ENCODE peak calls at places on chromosome 2, in four cellular contexts. B is neural progenitor cell, K is cardiac muscle cell, G is WERI-Rb-1. X is an unnamed sample.
A peak's percentile ranks its signal among the peaks of the same experiment; 100 is the strongest.

GRCh38 chr2:119049968-119050657 is 108.1 kb downstream of the MARCO start:
- DNase-seq in B (peak; percentile 12), K (peak; percentile 58), G (peak; percentile 71), X (peak; percentile 47)

GRCh38 chr2:170282851-170283250 is 104.9 kb downstream of the MYO3B start:
- DNase-seq in B (peak; percentile 29), K (no peak), G (no peak), X (no peak)

GRCh38 chr2:216918088-216918680 is 58.3 kb upstream of the TNP1 start:
- DNase-seq in B (no peak), K (peak; percentile 41), G (no peak), X (no peak)

GRCh38 chr2:134253117-134253704 is 661 bp upstream of the MGAT5 start:
- DNase-seq in B (no peak), K (no peak), G (no peak), X (no peak)

GRCh38 chr2:237532225-237532624 is 34.1 kb upstream of the PRLH start:
- DNase-seq in B (no peak), K (no peak), G (no peak), X (no peak)

GRCh38 chr2:230784840-230785239 is 72.2 kb downstream of the CAB39 start:
- DNase-seq in B (no peak), K (peak; percentile 37), G (no peak), X (no peak)

GRCh38 chr2:236939271-236939670 is 146.4 kb upstream of the COPS8 start:
- DNase-seq in B (no peak), K (no peak), G (no peak), X (no peak)

GRCh38 chr2:240567137-240567871 is 980 bp upstream of the RNPEPL1 start:
- DNase-seq in B (no peak), K (no peak), G (peak; percentile 8), X (no peak)

GRCh38 chr2:223524066-223524465 is 78.1 kb downstream of the SCG2 start:
- DNase-seq in B (no peak), K (no peak), G (no peak), X (no peak)

GRCh38 chr2:9235388-9236344 is 29.1 kb downstream of the ASAP2 start:
- DNase-seq in B (no peak), K (peak; percentile 66), G (no peak), X (peak; percentile 85)

GRCh38 chr2:128593518-128594272 is 275.0 kb upstream of the HS6ST1 start:
- DNase-seq in B (peak; percentile 55), K (peak; percentile 77), G (peak; percentile 55), X (peak; percentile 82)

GRCh38 chr2:20992201-20992711 is 51.6 kb downstream of the APOB start:
- DNase-seq in B (no peak), K (peak; percentile 6), G (no peak), X (no peak)

GRCh38 chr2:120617055-120617454 is 118.6 kb upstream of the GLI2 start:
- DNase-seq in B (no peak), K (no peak), G (no peak), X (no peak)

GRCh38 chr2:232415138-232415690 is 8.6 kb downstream of the ALPG start:
- DNase-seq in B (no peak), K (no peak), G (no peak), X (no peak)

GRCh38 chr2:18777250-18777812 is 188.0 kb upstream of the NT5C1B start:
- DNase-seq in B (peak; percentile 91), K (no peak), G (peak; percentile 14), X (no peak)

GRCh38 chr2:196598412-196598811 is 41.1 kb upstream of the CCDC150 start:
- DNase-seq in B (no peak), K (no peak), G (no peak), X (no peak)

GRCh38 chr2:9335322-9335754 is 88.0 kb downstream of the ITGB1BP1 start:
- DNase-seq in B (no peak), K (no peak), G (no peak), X (no peak)

GRCh38 chr2:152715854-152716428 is 1.3 kb downstream of the PRPF40A start:
- DNase-seq in B (peak; percentile 73), K (peak; percentile 21), G (peak; percentile 53), X (peak; percentile 47)

GRCh38 chr2:16621348-16621747 is 44.3 kb downstream of the CYRIA start:
- DNase-seq in B (no peak), K (peak; percentile 35), G (no peak), X (no peak)

GRCh38 chr2:16038586-16038985 is 98.2 kb downstream of the MYCN start:
- DNase-seq in B (no peak), K (no peak), G (peak; percentile 46), X (peak; percentile 100)

GRCh38 chr2:159150208-159150607 is 136.3 kb downstream of the WDSUB1 start:
- DNase-seq in B (peak; percentile 41), K (peak; percentile 26), G (no peak), X (no peak)

GRCh38 chr2:147487286-147487979 is 357.4 kb upstream of the ACVR2A start:
- DNase-seq in B (peak; percentile 34), K (no peak), G (no peak), X (no peak)

GRCh38 chr2:189444322-189444721 is 3.0 kb downstream of the WDR75 start:
- DNase-seq in B (no peak), K (no peak), G (no peak), X (no peak)

GRCh38 chr2:55771612-55772011 is 78.0 kb upstream of the PNPT1 start:
- DNase-seq in B (peak; percentile 8), K (peak; percentile 69), G (no peak), X (peak; percentile 32)

DNA sequence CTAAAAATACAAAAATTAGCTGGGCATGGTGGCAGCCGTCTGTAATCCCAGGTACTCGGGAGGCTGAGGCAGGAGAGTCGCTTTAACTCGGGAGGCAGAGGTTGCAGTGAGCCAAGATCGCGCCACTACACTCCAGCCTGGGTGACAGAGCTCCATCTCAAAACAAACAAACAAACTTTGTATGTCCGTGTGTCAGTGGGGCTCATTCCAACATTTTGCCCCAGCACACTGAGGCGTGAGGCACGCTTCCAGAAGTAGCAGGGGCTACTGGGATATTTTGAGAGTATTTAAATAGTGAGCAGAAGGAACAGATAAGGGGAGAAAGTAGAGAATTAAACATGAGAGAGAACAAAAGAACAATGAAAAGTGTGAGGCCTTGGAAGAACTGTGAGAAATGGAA is 83.3 kb upstream of the TANK start:
- DNase-seq in B (no peak), K (no peak), G (no peak), X (no peak)
- H3K27ac ChIP-seq in B (no peak overlapping the region), K (no peak overlapping the region), G (no peak overlapping the region), X (peak overlapping the region; percentile 18)

GRCh38 chr2:176123483-176123843 is 944 bp downstream of the HOXD9 start:
- DNase-seq in B (no peak), K (no peak), G (no peak), X (no peak)

GRCh38 chr2:176120369-176121307 is 1.9 kb upstream of the HOXD9 start:
- DNase-seq in B (no peak), K (no peak), G (no peak), X (no peak)

GRCh38 chr2:176122633-176123482 is at the start of gene HOXD9:
- DNase-seq in B (peak; percentile 67), K (no peak), G (peak; percentile 61), X (peak; percentile 77)

GRCh38 chr2:176122266-176122632 is 270 bp upstream of the HOXD9 start:
- DNase-seq in B (peak; percentile 65), K (no peak), G (no peak), X (peak; percentile 48)

DNA sequence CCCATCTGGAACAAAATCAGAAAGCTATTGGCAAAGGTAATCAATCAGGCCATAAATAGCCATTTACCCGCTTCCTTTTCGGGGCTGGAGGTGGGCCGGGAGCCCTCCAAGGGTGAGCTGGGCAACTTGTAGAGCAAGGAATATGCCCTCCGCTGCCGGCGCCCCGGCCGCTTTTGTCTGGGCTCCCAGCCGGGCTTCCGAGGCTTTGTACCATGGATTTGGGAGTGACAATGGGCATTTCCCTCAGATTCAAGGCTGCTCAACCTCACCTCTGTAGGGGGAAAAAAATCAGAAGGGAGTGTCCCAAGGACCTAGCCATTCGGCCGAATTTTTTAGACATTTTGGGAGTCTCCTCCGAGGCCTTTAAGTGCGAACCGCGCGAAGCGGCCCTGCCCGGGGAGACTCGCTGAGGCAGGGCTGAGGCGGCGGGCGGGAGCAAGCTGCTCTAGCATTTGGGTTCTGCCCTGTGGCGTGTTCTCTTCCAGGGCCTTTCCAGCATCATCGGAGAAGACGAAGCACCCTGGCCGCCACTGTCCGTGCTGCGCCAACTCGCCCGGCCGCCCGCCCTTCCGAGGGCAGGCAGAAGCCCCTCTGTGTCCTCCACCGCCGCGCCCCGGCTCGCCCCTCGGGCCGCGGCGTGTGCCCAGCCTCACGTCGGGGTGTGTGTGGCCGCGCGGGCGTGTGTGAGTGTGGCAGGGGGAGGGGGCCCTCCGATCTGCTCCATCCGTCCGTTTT is 975 bp upstream of the HOXD9 start:
- DNase-seq in B (no peak), K (no peak), G (no peak), X (no peak)
- H3K36me3 ChIP-seq in B (no peaks in the 10 kb centered on the region), K (no peaks in the 10 kb centered on the region), G (no peaks in the 10 kb centered on the region), X (no peaks in the 10 kb centered on the region)

DNA sequence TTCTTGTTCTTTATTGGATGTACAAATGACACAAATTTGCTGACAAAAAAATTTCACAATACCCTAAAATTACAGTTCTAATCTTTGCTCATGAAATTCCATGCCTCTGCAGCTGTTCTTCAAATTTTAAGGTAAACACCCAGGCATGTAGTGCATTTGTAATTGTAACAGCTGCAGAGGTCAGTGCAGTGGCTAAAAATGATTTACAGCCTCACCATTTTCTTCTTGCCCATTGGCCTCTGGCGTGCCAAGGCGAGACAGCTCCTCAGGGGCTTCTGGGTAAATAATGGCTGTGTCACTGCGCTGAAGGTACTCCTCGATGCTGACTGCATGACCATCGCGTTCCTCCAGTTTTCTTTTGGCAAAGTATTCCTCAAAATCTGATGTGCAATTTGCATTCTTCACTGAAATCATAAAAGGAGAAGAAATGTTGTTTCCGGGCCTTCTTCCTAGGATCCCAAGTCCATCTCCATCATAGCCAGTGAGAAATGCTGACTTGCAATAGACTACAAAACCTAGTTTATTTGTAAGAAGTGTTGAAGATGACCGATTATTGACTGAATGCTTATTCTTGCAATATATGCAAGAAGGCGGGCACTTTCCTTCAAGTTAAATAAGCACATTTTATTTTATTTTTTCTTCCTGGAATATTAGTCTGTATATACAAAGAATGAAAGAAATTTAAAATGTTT is 115.2 kb downstream of the ZEB2 start:
- DNase-seq in B (no peak), K (no peak), G (no peak), X (peak; percentile 90)
- H3K27ac ChIP-seq in B (peak overlapping the region; percentile 22), K (no peak overlapping the region), G (no peak overlapping the region), X (peak overlapping the region; percentile 81)

GRCh38 chr2:219447242-219448098 is 12.8 kb downstream of the SPEG start:
- DNase-seq in B (no peak), K (no peak), G (no peak), X (no peak)

GRCh38 chr2:219446689-219447088 is 12.0 kb downstream of the SPEG start:
- DNase-seq in B (no peak), K (no peak), G (no peak), X (no peak)

GRCh38 chr2:219448776-219449476 is 14.3 kb downstream of the SPEG start:
- DNase-seq in B (peak; percentile 75), K (no peak), G (no peak), X (no peak)

GRCh38 chr2:219449609-219450008 is 15.0 kb downstream of the SPEG start:
- DNase-seq in B (no peak), K (no peak), G (no peak), X (no peak)

DNA sequence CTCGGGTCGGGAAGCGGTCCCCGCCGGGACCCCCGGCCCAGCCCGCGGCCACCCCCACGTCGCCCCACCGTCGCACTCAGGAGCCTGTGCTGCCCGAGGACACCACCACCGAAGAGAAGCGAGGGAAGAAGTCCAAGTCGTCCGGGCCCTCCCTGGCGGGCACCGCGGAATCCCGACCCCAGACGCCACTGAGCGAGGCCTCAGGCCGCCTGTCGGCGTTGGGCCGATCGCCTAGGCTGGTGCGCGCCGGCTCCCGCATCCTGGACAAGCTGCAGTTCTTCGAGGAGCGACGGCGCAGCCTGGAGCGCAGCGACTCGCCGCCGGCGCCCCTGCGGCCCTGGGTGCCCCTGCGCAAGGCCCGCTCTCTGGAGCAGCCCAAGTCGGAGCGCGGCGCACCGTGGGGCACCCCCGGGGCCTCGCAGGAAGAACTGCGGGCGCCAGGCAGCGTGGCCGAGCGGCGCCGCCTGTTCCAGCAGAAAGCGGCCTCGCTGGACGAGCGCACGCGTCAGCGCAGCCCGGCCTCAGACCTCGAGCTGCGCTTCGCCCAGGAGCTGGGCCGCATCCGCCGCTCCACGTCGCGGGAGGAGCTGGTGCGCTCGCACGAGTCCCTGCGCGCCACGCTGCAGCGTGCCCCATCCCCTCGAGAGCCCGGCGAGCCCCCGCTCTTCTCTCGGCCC is 13.6 kb downstream of the SPEG start:
- DNase-seq in B (peak; percentile 56), K (no peak), G (no peak), X (no peak)
- H3K36me3 ChIP-seq in B (no peaks in the 10 kb centered on the region), K (peaks cover 23% of the 10 kb centered on the region), G (peaks cover 9% of the 10 kb centered on the region), X (peaks cover 2% of the 10 kb centered on the region)

X was measured in SJCRH30.